ENCODE peak calls at places on chromosomes 13 and 19, in five cellular contexts. E, C, H, F and J are unnamed samples.
A peak's percentile ranks its signal among the peaks of the same experiment; 100 is the strongest.

GRCh38 chr19:18520848-18521691 is 800 bp downstream of the ELL start:
- DNase-seq in E (peak; percentile 67), C (no peak), H (peak; percentile 46), F (peak; percentile 61), J (peak; percentile 25)

GRCh38 chr13:40125336-40125735 is 469.9 kb downstream of the COG6 start:
- DNase-seq in E (no peak), C (no peak), H (no peak), F (no peak), J (no peak)

GRCh38 chr13:114032121-114032799 is 58.4 kb upstream of the C13orf46 start:
- DNase-seq in E (peak; percentile 55), C (peak; percentile 78), H (no peak), F (no peak), J (no peak)

GRCh38 chr13:21203132-21203531 is 26.7 kb downstream of the MRPL57 start:
- DNase-seq in E (no peak), C (no peak), H (no peak), F (no peak), J (no peak)

GRCh38 chr13:52847682-52848432 is 583 bp downstream of the PCDH8 start:
- DNase-seq in E (no peak), C (no peak), H (no peak), F (no peak), J (no peak)

GRCh38 chr13:104833221-104833620 is 1702.2 kb downstream of the EFNB2 start:
- DNase-seq in E (no peak), C (no peak), H (peak; percentile 9), F (no peak), J (no peak)

GRCh38 chr19:48896191-48896720 is 2.3 kb downstream of the TULP2 start:
- DNase-seq in E (peak; percentile 83), C (peak; percentile 33), H (no peak), F (peak; percentile 51), J (peak; percentile 48)

GRCh38 chr13:39881383-39881782 is 225.9 kb downstream of the COG6 start:
- DNase-seq in E (no peak), C (no peak), H (no peak), F (no peak), J (no peak)

GRCh38 chr19:5238700-5239099 is 101.9 kb downstream of the PTPRS start:
- DNase-seq in E (no peak), C (no peak), H (no peak), F (no peak), J (no peak)

GRCh38 chr13:93450226-93450625 is 223.6 kb downstream of the GPC6 start:
- DNase-seq in E (no peak), C (peak; percentile 65), H (no peak), F (no peak), J (no peak)

GRCh38 chr19:32876919-32877285 is 7.3 kb upstream of the SLC7A9 start:
- DNase-seq in E (no peak), C (peak; percentile 29), H (no peak), F (peak; percentile 27), J (no peak)

GRCh38 chr19:29311391-29311790 is 98.4 kb upstream of the UQCRFS1 start:
- DNase-seq in E (no peak), C (no peak), H (no peak), F (no peak), J (no peak)

GRCh38 chr19:44824758-44825157 is 15.9 kb downstream of the BCAM start:
- DNase-seq in E (no peak), C (no peak), H (no peak), F (no peak), J (no peak)

GRCh38 chr13:99996177-99996705 is 14.7 kb downstream of the ZIC2 start:
- DNase-seq in E (no peak), C (no peak), H (no peak), F (no peak), J (no peak)

GRCh38 chr13:30932481-30933333 is at the start of gene TEX26:
- DNase-seq in E (no peak), C (no peak), H (no peak), F (no peak), J (no peak)

GRCh38 chr13:113864303-113864890 is 521 bp upstream of the GAS6 start:
- DNase-seq in E (no peak), C (peak; percentile 54), H (no peak), F (peak; percentile 27), J (no peak)

GRCh38 chr13:98202026-98202425 is 25.0 kb upstream of the RNF113B start:
- DNase-seq in E (no peak), C (no peak), H (peak; percentile 56), F (peak; percentile 52), J (no peak)

GRCh38 chr13:23765531-23765930 is 123.7 kb downstream of the MIPEP start:
- DNase-seq in E (no peak), C (no peak), H (no peak), F (no peak), J (no peak)

GRCh38 chr19:54464044-54464623 is 556 bp upstream of the LENG9 start:
- DNase-seq in E (peak; percentile 86), C (peak; percentile 49), H (peak; percentile 90), F (peak; percentile 97), J (peak; percentile 81)

GRCh38 chr13:40648040-40648439 is 18.4 kb downstream of the FOXO1 start:
- DNase-seq in E (no peak), C (no peak), H (no peak), F (no peak), J (no peak)

GRCh38 chr19:50842130-50842529 is 8.8 kb upstream of the KLK15 start:
- DNase-seq in E (no peak), C (no peak), H (no peak), F (no peak), J (no peak)

GRCh38 chr13:98345103-98345899 is 168.2 kb upstream of the RNF113B start:
- DNase-seq in E (no peak), C (no peak), H (peak; percentile 14), F (no peak), J (no peak)

GRCh38 chr19:38391911-38392464 is 3.5 kb downstream of the SPRED3 start:
- DNase-seq in E (no peak), C (no peak), H (no peak), F (no peak), J (no peak)

GRCh38 chr19:38389101-38389925 is 816 bp downstream of the SPRED3 start:
- DNase-seq in E (no peak), C (peak; percentile 69), H (no peak), F (no peak), J (no peak)

GRCh38 chr19:38387550-38388309 is at the start of gene GGN:
- DNase-seq in E (peak; percentile 81), C (peak; percentile 90), H (peak; percentile 53), F (peak; percentile 88), J (peak; percentile 68)

GRCh38 chr19:38388310-38389100 is at the start of gene SPRED3:
- DNase-seq in E (peak; percentile 44), C (peak; percentile 61), H (no peak), F (no peak), J (no peak)

DNA sequence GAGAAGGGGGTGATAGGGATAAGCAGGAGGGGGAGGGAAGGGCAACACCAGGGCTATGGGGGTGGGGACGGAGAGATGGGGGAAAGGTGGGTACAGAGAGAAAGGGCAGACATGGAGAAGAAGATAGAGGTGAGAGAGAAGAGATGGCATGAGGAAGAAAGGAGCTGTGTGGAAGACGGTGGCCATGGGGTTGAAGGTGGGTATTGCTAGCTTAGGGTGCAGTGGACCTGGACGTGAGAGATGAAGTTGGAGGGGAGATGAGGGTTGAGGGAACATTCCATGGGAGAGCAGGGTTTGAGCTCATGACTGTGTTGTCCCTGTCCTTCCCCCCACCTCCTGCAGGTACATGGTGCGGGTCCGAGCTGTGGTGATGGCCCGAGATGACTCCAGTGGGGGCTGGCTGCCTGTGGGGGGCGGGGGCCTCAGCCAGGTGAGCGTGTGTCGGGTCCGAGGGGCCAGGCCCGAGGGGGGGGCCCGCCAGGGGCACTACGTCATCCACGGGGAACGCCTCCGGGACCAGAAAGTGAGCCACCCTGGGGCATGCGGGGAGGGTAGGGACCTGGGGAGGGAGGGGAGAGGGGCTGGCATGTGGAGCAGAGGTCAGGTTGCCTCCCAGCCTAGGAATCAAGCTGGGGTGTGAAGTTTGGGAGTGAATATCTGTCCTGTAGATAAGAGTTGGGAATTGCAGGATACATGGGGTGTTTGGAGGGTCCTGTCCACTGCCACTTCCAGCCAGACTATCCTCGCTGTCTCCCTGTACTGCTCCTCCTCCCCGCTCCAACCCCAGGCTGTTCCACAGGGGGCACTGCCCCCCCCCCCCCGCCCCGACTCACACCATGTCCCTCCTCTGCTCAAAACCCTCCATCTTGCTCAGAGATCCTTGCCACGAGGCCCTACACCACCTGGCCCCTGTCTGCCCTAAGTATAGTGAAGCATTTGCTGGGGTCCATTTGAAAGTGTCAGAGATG is 1.7 kb downstream of the SPRED3 start:
- DNase-seq in E (no peak), C (no peak), H (no peak), F (no peak), J (no peak)
- H3K4me3 ChIP-seq in E (no peak overlapping the region), C (peak overlapping the region; percentile 83), H (no peak overlapping the region), F (no peak overlapping the region), J (no peak overlapping the region)

GRCh38 chr13:35855531-35856019 is 275.6 kb downstream of the DCLK1 start:
- DNase-seq in E (no peak), C (peak; percentile 33), H (no peak), F (no peak), J (no peak)
- H3K4me3 ChIP-seq in E (no peak overlapping the region), C (peak overlapping the region; percentile 8), H (no peak overlapping the region), F (no peak overlapping the region), J (no peak overlapping the region)

DNA sequence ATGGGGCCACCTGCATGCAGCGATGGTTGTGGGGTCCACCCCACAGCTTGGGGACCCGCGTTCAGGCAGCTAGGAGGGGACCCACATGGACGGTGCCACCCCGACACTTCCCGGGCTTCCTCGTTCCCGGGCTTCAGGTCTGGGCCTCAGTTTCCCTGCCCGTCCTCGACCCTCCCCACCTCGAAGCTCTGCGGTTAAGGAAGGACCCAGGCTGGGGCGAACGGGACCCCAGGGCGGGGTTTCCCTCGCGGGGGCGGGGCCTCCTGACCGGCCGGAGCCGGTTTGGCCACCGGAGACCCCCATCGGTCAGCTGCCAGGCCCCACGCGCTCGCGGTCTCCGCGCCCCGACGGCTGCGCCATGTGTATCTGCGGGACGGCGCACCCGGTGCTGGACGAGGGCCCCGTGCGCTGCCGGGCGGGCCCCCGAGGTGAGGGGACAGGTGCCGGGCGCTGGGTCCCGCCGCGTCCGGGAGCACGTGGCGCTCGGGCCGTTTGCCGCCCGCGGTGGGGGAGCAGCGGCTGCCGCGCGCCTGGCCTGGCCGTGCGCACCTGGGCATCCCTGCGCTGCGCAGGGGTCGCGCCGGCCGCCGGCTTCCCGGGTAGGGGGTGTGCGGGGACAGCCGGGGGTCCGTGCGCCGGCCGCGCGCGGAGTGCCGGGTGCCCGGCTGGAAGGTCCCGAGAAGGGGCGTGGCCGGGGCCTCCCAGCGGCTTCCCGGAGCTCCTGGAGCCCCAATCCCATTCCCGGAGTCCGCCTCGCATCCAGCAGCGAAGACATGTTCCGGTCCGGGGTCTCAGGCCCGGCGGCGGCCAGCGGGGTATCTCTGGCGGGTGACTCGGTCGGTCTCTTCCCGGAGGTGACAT is 4.2 kb downstream of the ARHGAP45 start:
- DNase-seq in E (no peak), C (no peak), H (no peak), F (no peak), J (no peak)
- H3K4me3 ChIP-seq in E (no peak overlapping the region), C (no peak overlapping the region), H (no peak overlapping the region), F (no peak overlapping the region), J (no peak overlapping the region)

GRCh38 chr19:30390356-30390988 is 18.3 kb downstream of the ZNF536 start:
- DNase-seq in E (no peak), C (no peak), H (no peak), F (no peak), J (no peak)

GRCh38 chr19:30391052-30391451 is 18.9 kb downstream of the ZNF536 start:
- DNase-seq in E (no peak), C (no peak), H (no peak), F (no peak), J (no peak)

GRCh38 chr19:30393046-30393445 is 20.9 kb downstream of the ZNF536 start:
- DNase-seq in E (no peak), C (peak; percentile 61), H (peak; percentile 44), F (no peak), J (no peak)

GRCh38 chr19:30393729-30394480 is 21.7 kb downstream of the ZNF536 start:
- DNase-seq in E (no peak), C (no peak), H (no peak), F (no peak), J (no peak)

GRCh38 chr19:30391554-30392551 is 19.7 kb downstream of the ZNF536 start:
- DNase-seq in E (no peak), C (peak; percentile 95), H (peak; percentile 34), F (no peak), J (no peak)
- H3K4me3 ChIP-seq in E (no peak overlapping the region), C (no peak overlapping the region), H (no peak overlapping the region), F (no peak overlapping the region), J (no peak overlapping the region)